ENCODE peak calls at places on chromosome 10, in six cellular contexts. R is spleen, F is transverse colon, G is pancreas, D is adipocyte, V is uterus. N is an unnamed sample.

GRCh38 chr10:74206727-74207126 is 55.7 kb downstream of the ADK start:
- DNase-seq in D (no peak), V (no peak), R (no peak), G (peak; percentile 63), F (no peak), N (peak; percentile 33)

GRCh38 chr10:33204049-33204448 is 130.4 kb downstream of the NRP1 start:
- DNase-seq in R (no peak), G (no peak), F (no peak), V (no peak), D (no peak), N (no peak)

GRCh38 chr10:13741438-13741837 is 154.7 kb downstream of the PRPF18 start:
- DNase-seq in R (no peak), F (no peak), D (no peak), V (no peak), G (no peak), N (no peak)

GRCh38 chr10:130660266-130660665 is 524.1 kb downstream of the GLRX3 start:
- DNase-seq in G (no peak), V (no peak), D (no peak), F (no peak), R (peak; percentile 46), N (no peak)

GRCh38 chr10:97031459-97031858 is 154.3 kb downstream of the SLIT1 start:
- DNase-seq in G (no peak), R (no peak), V (no peak), D (no peak), F (no peak), N (no peak)

GRCh38 chr10:3512263-3512662 is 272.7 kb downstream of the KLF6 start:
- DNase-seq in D (no peak), F (no peak), R (no peak), V (no peak), G (no peak), N (no peak)

GRCh38 chr10:50788951-50789904 is 49.5 kb downstream of the ASAH2B start:
- DNase-seq in D (peak; percentile 41), G (no peak), R (no peak), V (no peak), F (no peak), N (no peak)

GRCh38 chr10:30190831-30191552 is 131.6 kb upstream of the JCAD start:
- DNase-seq in G (no peak), V (no peak), R (no peak), F (no peak), D (no peak), N (no peak)

GRCh38 chr10:30980951-30981616 is 50.6 kb downstream of the ZNF438 start:
- DNase-seq in F (peak; percentile 33), D (no peak), R (no peak), G (no peak), V (peak; percentile 63), N (no peak)

GRCh38 chr10:89042547-89042946 is 51.9 kb downstream of the FAS start:
- DNase-seq in G (no peak), D (no peak), R (no peak), F (no peak), V (no peak), N (no peak)

GRCh38 chr10:30433286-30433778 is 652 bp upstream of the MAP3K8 start:
- DNase-seq in G (peak; percentile 82), V (peak; percentile 80), R (peak; percentile 92), F (peak; percentile 84), D (peak; percentile 84), N (peak; percentile 88)

GRCh38 chr10:131534836-131535235 is 223.3 kb upstream of the TCERG1L start:
- DNase-seq in F (no peak), R (no peak), V (no peak), G (no peak), D (no peak), N (no peak)

GRCh38 chr10:42962120-42962901 is 114.6 kb upstream of the RET start:
- DNase-seq in R (peak; percentile 64), G (peak; percentile 51), F (peak; percentile 2), D (no peak), V (no peak), N (peak; percentile 11)

GRCh38 chr10:122239578-122240257 is 31.4 kb upstream of the BTBD16 start:
- DNase-seq in D (no peak), R (peak; percentile 45), G (no peak), V (no peak), F (no peak), N (no peak)

GRCh38 chr10:77888356-77888703 is 38.2 kb downstream of the DLG5 start:
- DNase-seq in D (no peak), V (no peak), F (no peak), R (no peak), G (no peak), N (no peak)
- H3K4me1 ChIP-seq in D (peaks cover 50% of the 10 kb centered on the region), V (peaks cover 5% of the 10 kb centered on the region), F (peaks cover 48% of the 10 kb centered on the region), R (peaks cover 7% of the 10 kb centered on the region), G (peaks cover 31% of the 10 kb centered on the region), N (peaks cover 30% of the 10 kb centered on the region)

GRCh38 chr10:71636588-71636987 is 83.0 kb downstream of the C10orf105 start:
- DNase-seq in V (no peak), F (no peak), R (no peak), D (no peak), G (no peak), N (no peak)
- H3K4me1 ChIP-seq in V (no peaks in the 10 kb centered on the region), F (peaks cover 33% of the 10 kb centered on the region), R (peaks cover 26% of the 10 kb centered on the region), D (peaks cover 10% of the 10 kb centered on the region), G (peaks cover 3% of the 10 kb centered on the region), N (peaks cover 19% of the 10 kb centered on the region)

DNA sequence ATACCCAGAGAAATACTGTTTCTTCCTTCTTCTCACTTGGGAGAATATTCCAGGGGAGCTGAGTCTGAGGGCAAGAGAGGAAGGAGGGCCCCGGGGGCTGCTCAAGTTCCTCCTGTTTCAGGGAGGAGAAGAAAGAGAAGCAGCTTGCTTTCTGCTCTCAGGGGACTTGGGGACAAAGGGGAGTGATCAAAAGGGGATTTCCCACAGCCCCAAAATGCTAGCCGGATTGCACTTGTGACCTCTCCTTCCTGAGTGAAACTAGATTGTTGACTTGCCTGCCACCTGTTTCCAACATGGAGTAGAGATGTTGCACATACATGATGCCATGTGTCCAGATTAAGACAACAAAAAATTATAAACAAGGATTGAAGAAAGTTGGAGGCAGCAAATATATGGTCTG is 28.7 kb upstream of the PDCD4 start:
- DNase-seq in G (no peak), V (no peak), D (no peak), F (peak; percentile 61), R (no peak), N (no peak)
- H3K4me1 ChIP-seq in G (peaks cover 82% of the 10 kb centered on the region), V (peaks cover 8% of the 10 kb centered on the region), D (peaks cover 21% of the 10 kb centered on the region), F (peaks cover 78% of the 10 kb centered on the region), R (peaks cover 65% of the 10 kb centered on the region), N (peaks cover 76% of the 10 kb centered on the region)

GRCh38 chr10:79319372-79319771 is 27.9 kb upstream of the PPIF start:
- DNase-seq in V (no peak), F (no peak), D (no peak), G (peak; percentile 41), R (peak; percentile 66), N (no peak)
- H3K4me1 ChIP-seq in V (no peaks in the 10 kb centered on the region), F (peaks cover 16% of the 10 kb centered on the region), D (peaks cover 54% of the 10 kb centered on the region), G (no peaks in the 10 kb centered on the region), R (peaks cover 61% of the 10 kb centered on the region), N (peaks cover 29% of the 10 kb centered on the region)

GRCh38 chr10:101222247-101222531 is 7.1 kb downstream of the LBX1 start:
- DNase-seq in V (no peak), R (no peak), G (no peak), F (no peak), D (no peak), N (no peak)
- H3K4me1 ChIP-seq in V (no peaks in the 10 kb centered on the region), R (peaks cover 53% of the 10 kb centered on the region), G (no peaks in the 10 kb centered on the region), F (peaks cover 35% of the 10 kb centered on the region), D (peaks cover 13% of the 10 kb centered on the region), N (peaks cover 24% of the 10 kb centered on the region)

GRCh38 chr10:7942859-7943258 is 111.6 kb upstream of the GATA3 start:
- DNase-seq in V (no peak), R (no peak), G (no peak), D (no peak), F (no peak), N (no peak)

GRCh38 chr10:7942311-7942710 is 112.2 kb upstream of the GATA3 start:
- DNase-seq in D (no peak), F (no peak), G (no peak), R (no peak), V (no peak), N (no peak)

GRCh38 chr10:7944537-7944936 is 110.0 kb upstream of the GATA3 start:
- DNase-seq in V (no peak), R (no peak), G (no peak), D (no peak), F (no peak), N (no peak)

GRCh38 chr10:7945025-7945424 is 109.5 kb upstream of the GATA3 start:
- DNase-seq in D (no peak), F (no peak), V (no peak), R (no peak), G (no peak), N (no peak)

DNA sequence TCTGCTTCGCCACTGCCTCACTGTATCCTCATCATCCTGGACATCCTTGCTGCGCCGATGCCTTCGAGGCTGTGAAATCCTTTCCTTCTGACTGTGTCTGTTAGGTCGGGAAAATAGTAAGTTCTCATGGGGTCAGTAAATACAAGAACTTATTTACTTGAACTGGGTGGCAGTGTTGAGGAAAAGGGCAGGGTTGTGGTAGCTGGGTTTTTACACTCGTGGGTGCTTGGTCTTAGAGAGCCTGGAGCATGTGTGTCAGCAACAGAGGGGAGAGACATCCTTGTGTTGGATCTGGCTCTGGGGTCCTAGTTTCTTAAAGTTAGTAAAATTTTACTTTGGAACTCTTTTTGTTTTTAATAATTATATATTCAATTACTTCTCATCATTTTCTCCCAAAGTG is 112.9 kb upstream of the GATA3 start:
- DNase-seq in D (no peak), V (no peak), G (no peak), F (no peak), R (no peak), N (no peak)
- H3K4me1 ChIP-seq in D (no peaks in the 10 kb centered on the region), V (no peaks in the 10 kb centered on the region), G (no peaks in the 10 kb centered on the region), F (no peaks in the 10 kb centered on the region), R (no peaks in the 10 kb centered on the region), N (no peaks in the 10 kb centered on the region)

DNA sequence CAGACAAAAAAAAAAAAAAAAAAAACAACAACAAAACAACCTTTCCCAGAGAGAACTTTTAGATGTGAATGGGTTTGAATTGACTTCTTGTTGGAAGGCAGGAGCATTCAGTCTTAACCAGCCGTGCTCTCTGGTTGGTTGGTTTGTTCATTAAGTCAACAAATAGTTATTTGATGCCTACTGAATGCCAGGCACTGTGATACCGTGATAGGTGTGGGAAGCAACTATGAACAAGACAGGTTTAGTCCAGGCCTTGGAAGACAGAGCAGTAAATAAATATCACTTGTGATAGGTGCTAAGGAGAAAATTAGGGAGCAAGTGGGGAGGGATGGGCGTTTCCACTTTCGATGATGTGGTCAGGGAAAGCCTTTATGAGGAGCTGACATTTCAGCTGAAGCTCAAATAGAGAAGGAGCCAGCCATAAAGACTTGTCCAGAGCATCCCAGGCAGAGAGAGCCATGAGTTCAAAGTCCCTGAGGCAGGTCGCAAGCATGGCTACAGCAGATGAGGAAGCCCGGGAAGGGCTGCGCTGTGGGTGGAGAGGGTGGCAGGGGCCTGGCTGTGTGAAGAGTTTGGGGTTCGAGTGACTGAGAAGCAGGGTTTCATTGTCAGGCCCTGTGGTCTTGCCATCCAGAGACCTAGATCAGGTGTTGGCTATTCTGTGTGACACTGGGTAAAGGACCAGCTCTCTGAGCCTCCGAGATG is 8.0 kb downstream of the TSPAN15 start:
- DNase-seq in G (no peak), R (peak; percentile 34), F (peak; percentile 66), V (no peak), D (no peak), N (no peak)
- H3K4me1 ChIP-seq in G (peaks cover 9% of the 10 kb centered on the region), R (peaks cover 49% of the 10 kb centered on the region), F (peaks cover 74% of the 10 kb centered on the region), V (no peaks in the 10 kb centered on the region), D (peaks cover 30% of the 10 kb centered on the region), N (peaks cover 48% of the 10 kb centered on the region)

GRCh38 chr10:27730041-27730440 is 15.6 kb downstream of the MKX start:
- DNase-seq in G (no peak), V (no peak), F (no peak), R (no peak), D (no peak), N (no peak)
- H3K4me1 ChIP-seq in G (no peaks in the 10 kb centered on the region), V (no peaks in the 10 kb centered on the region), F (no peaks in the 10 kb centered on the region), R (no peaks in the 10 kb centered on the region), D (peaks cover 6% of the 10 kb centered on the region), N (no peaks in the 10 kb centered on the region)

N was measured in mucosa of descending colon.